ENCODE peak calls at places on chromosomes 13 and 19, in nine cellular contexts. T, L, Q, B, X, P, U, M and E are unnamed samples.

GRCh38 chr13:41587490-41587889 is 130.1 kb downstream of the RGCC start:
- DNase-seq in M (no peak), U (no peak), Q (no peak), L (no peak), X (no peak), T (peak), P (no peak), B (no peak), E (no peak)

GRCh38 chr19:29771708-29772415 is 39.9 kb upstream of the CCNE1 start:
- DNase-seq in P (no peak), B (peak), X (no peak), U (peak), M (no peak), L (peak), T (peak), Q (peak), E (no peak)

GRCh38 chr19:54485846-54486245 is 12.8 kb upstream of the CDC42EP5 start:
- DNase-seq in B (no peak), L (no peak), Q (no peak), U (no peak), X (no peak), T (no peak), M (no peak), P (no peak), E (no peak)

GRCh38 chr19:31312004-31312403 is 37.2 kb downstream of the TSHZ3 start:
- DNase-seq in B (peak), Q (peak), L (no peak), T (no peak), X (no peak), P (no peak), U (peak), M (no peak), E (no peak)

GRCh38 chr13:54628383-54628782 is 1599.8 kb downstream of the OLFM4 start:
- DNase-seq in B (no peak), M (no peak), X (no peak), P (no peak), Q (no peak), T (no peak), U (no peak), L (no peak), E (no peak)

GRCh38 chr13:26502826-26503225 is 54.7 kb upstream of the WASF3 start:
- DNase-seq in T (no peak), P (no peak), M (no peak), B (peak), L (no peak), X (no peak), U (peak), Q (no peak), E (no peak)

GRCh38 chr19:14554382-14554812 is 17.5 kb downstream of the NDUFB7 start:
- DNase-seq in P (no peak), B (no peak), T (no peak), Q (no peak), L (peak), M (no peak), X (no peak), U (no peak), E (no peak)

GRCh38 chr13:43830481-43830873 is 43.7 kb upstream of the ENOX1 start:
- DNase-seq in L (no peak), U (peak), Q (no peak), M (no peak), X (no peak), T (no peak), B (no peak), P (no peak), E (no peak)

GRCh38 chr13:112686364-112686763 is 3.5 kb upstream of the ATP11A start:
- DNase-seq in X (no peak), B (no peak), Q (no peak), M (peak), L (no peak), T (no peak), U (no peak), P (no peak), E (no peak)

GRCh38 chr19:46009530-46010510 is 13.0 kb downstream of the PGLYRP1 start:
- DNase-seq in U (peak), M (peak), L (peak), B (peak), Q (peak), P (peak), X (peak), T (peak), E (no peak)

GRCh38 chr13:27500806-27501534 is 50.6 kb upstream of the MTIF3 start:
- DNase-seq in X (no peak), B (no peak), U (no peak), P (no peak), M (no peak), L (no peak), Q (no peak), T (no peak), E (peak)

GRCh38 chr13:95128045-95128643 is 173.1 kb downstream of the ABCC4 start:
- DNase-seq in B (no peak), P (no peak), T (no peak), U (no peak), L (no peak), Q (no peak), M (no peak), X (peak), E (no peak)

GRCh38 chr19:21607453-21607852 is 102.1 kb downstream of the ZNF429 start:
- DNase-seq in T (no peak), L (no peak), B (no peak), M (no peak), P (no peak), X (no peak), U (no peak), Q (no peak), E (no peak)

GRCh38 chr13:79907527-79907926 is 426.6 kb downstream of the NDFIP2 start:
- DNase-seq in P (no peak), M (no peak), Q (no peak), U (no peak), T (no peak), X (no peak), B (no peak), L (no peak), E (no peak)

GRCh38 chr13:22278336-22278929 is 607.6 kb downstream of the FGF9 start:
- DNase-seq in M (peak), P (peak), Q (peak), L (no peak), X (peak), B (peak), U (peak), T (peak), E (no peak)

GRCh38 chr13:59531571-59532091 is 632.1 kb downstream of the DIAPH3 start:
- DNase-seq in B (peak), P (no peak), X (peak), T (peak), Q (peak), U (peak), L (peak), M (peak), E (peak)

GRCh38 chr19:15072930-15073647 is 8.9 kb upstream of the OR1I1 start:
- DNase-seq in Q (no peak), L (no peak), X (no peak), T (no peak), M (no peak), U (peak), P (no peak), B (no peak), E (no peak)

GRCh38 chr19:10839071-10840050 is 3.3 kb upstream of the TMED1 start:
- DNase-seq in U (no peak), T (no peak), M (no peak), B (no peak), L (no peak), Q (no peak), P (no peak), X (no peak), E (no peak)

GRCh38 chr13:46367622-46368327 is 19.3 kb downstream of the RUBCNL start:
- DNase-seq in B (no peak), P (no peak), T (no peak), M (no peak), U (peak), X (no peak), L (no peak), Q (no peak), E (no peak)

GRCh38 chr13:86052141-86052540 is 252.9 kb upstream of the SLITRK6 start:
- DNase-seq in T (no peak), B (no peak), M (no peak), L (no peak), X (no peak), Q (no peak), P (no peak), U (no peak), E (no peak)

GRCh38 chr19:42175952-42176648 is 41.4 kb downstream of the DEDD2 start:
- DNase-seq in L (no peak), P (no peak), U (peak), Q (no peak), X (no peak), T (no peak), M (no peak), B (no peak), E (no peak)

GRCh38 chr19:36528921-36529518 is 949 bp upstream of the ZNF260 start:
- DNase-seq in L (no peak), M (no peak), Q (no peak), T (peak), U (peak), P (no peak), X (no peak), B (no peak), E (no peak)

GRCh38 chr13:41649659-41650058 is 192.3 kb downstream of the RGCC start:
- DNase-seq in Q (no peak), M (no peak), T (no peak), U (peak), B (no peak), L (no peak), X (no peak), P (no peak), E (no peak)

GRCh38 chr13:34308725-34309124 is 490.8 kb downstream of the RFC3 start:
- DNase-seq in X (no peak), T (no peak), L (no peak), U (no peak), Q (no peak), M (no peak), B (no peak), P (no peak), E (no peak)